ENCODE peak calls at places on chromosomes 5 and 9, in ten cellular contexts. F is mesenchymal stem cell, S is sigmoid colon, T is colonic mucosa, A is AG09309, H is foreskin fibroblast, Y is coronary artery, D is IMR-90, U is Panc1, O is vagina. I is an unnamed sample.

GRCh38 chr5:154461531-154461930 is 15.7 kb downstream of the SAP30L start:
- DNase-seq in F (peak; percentile 61), S (no peak), T (no peak), A (no peak), H (no peak), Y (no peak), D (peak; percentile 34), U (no peak), O (no peak), I (peak; percentile 41)

GRCh38 chr5:10192309-10192708 is 57.4 kb downstream of the ATPSCKMT start:
- DNase-seq in F (no peak), S (no peak), T (no peak), A (peak; percentile 20), H (peak; percentile 44), Y (no peak), D (peak; percentile 84), U (no peak), O (no peak), I (peak; percentile 23)

GRCh38 chr5:126777257-126777973 is 479 bp downstream of the LMNB1 start:
- DNase-seq in F (peak; percentile 80), S (peak; percentile 70), T (peak; percentile 50), A (no peak), H (peak; percentile 63), Y (no peak), D (peak; percentile 61), U (no peak), O (no peak), I (peak; percentile 22)

GRCh38 chr5:38926121-38926520 is 80.3 kb downstream of the OSMR start:
- DNase-seq in F (peak; percentile 69), S (no peak), T (no peak), A (no peak), H (peak; percentile 55), Y (no peak), D (peak; percentile 63), U (no peak), O (no peak), I (no peak)

GRCh38 chr5:96327728-96328127 is 105.3 kb downstream of the PCSK1 start:
- DNase-seq in F (no peak), S (no peak), T (no peak), A (no peak), H (peak; percentile 26), Y (no peak), D (peak; percentile 40), U (no peak), O (no peak), I (no peak)

GRCh38 chr5:176410486-176411180 is 5.7 kb downstream of the CLTB start:
- DNase-seq in F (no peak), S (no peak), T (no peak), A (no peak), H (no peak), Y (no peak), D (no peak), U (no peak), O (no peak), I (no peak)

GRCh38 chr5:122984425-122984824 is 52.1 kb downstream of the PPIC start:
- DNase-seq in F (no peak), S (no peak), T (no peak), A (no peak), H (no peak), Y (no peak), D (no peak), U (no peak), O (no peak), I (no peak)

GRCh38 chr5:146860213-146860891 is 18.2 kb downstream of the PPP2R2B start:
- DNase-seq in F (peak; percentile 4), S (no peak), T (no peak), A (peak; percentile 57), H (no peak), Y (no peak), D (no peak), U (no peak), O (no peak), I (no peak)

GRCh38 chr5:169020102-169020501 is 280.8 kb downstream of the SLIT3 start:
- DNase-seq in F (peak; percentile 8), S (no peak), T (no peak), A (no peak), H (no peak), Y (no peak), D (no peak), U (no peak), O (no peak), I (no peak)

GRCh38 chr5:10348258-10348657 is 5.2 kb upstream of the MARCHF6 start:
- DNase-seq in F (no peak), S (no peak), T (no peak), A (no peak), H (no peak), Y (no peak), D (no peak), U (no peak), O (no peak), I (no peak)

GRCh38 chr9:36407122-36407723 is 7.2 kb upstream of the RNF38 start:
- DNase-seq in F (peak; percentile 65), S (peak; percentile 70), T (peak; percentile 47), A (no peak), H (peak; percentile 33), Y (no peak), D (peak; percentile 65), U (peak; percentile 63), O (no peak), I (no peak)

GRCh38 chr5:16983022-16983639 is 47.0 kb upstream of the MYO10 start:
- DNase-seq in F (peak; percentile 55), S (no peak), T (no peak), A (no peak), H (no peak), Y (no peak), D (no peak), U (no peak), O (no peak), I (peak; percentile 41)

GRCh38 chr9:34623386-34624235 is 3.3 kb upstream of the DCTN3 start:
- DNase-seq in F (no peak), S (peak; percentile 71), T (no peak), A (no peak), H (no peak), Y (no peak), D (no peak), U (no peak), O (no peak), I (no peak)

GRCh38 chr5:172487671-172488070 is 33.3 kb upstream of the SH3PXD2B start:
- DNase-seq in F (no peak), S (no peak), T (no peak), A (no peak), H (no peak), Y (peak; percentile 3), D (no peak), U (no peak), O (no peak), I (no peak)

GRCh38 chr9:113598451-113598850 is 134.9 kb downstream of the RGS3 start:
- DNase-seq in F (peak; percentile 43), S (no peak), T (no peak), A (no peak), H (no peak), Y (no peak), D (no peak), U (no peak), O (no peak), I (no peak)
- H3K4me3 ChIP-seq in F (no peak overlapping the region), S (no peak overlapping the region), T (no peak overlapping the region), A (no peak overlapping the region), H (no peak overlapping the region), Y (no peak overlapping the region), D (no peak overlapping the region), U (no peak overlapping the region), O (no peak overlapping the region), I (no peak overlapping the region)

GRCh38 chr5:150593996-150594395 is 46.5 kb upstream of the SYNPO start:
- DNase-seq in F (no peak), S (no peak), T (no peak), A (no peak), H (no peak), Y (no peak), D (no peak), U (no peak), O (no peak), I (no peak)
- H3K4me3 ChIP-seq in F (no peak overlapping the region), S (no peak overlapping the region), T (no peak overlapping the region), A (no peak overlapping the region), H (no peak overlapping the region), Y (no peak overlapping the region), D (no peak overlapping the region), U (no peak overlapping the region), O (no peak overlapping the region), I (no peak overlapping the region)

GRCh38 chr5:115461093-115461492 is 83.5 kb downstream of the FEM1C start:
- DNase-seq in F (no peak), S (no peak), T (no peak), A (no peak), H (no peak), Y (no peak), D (no peak), U (no peak), O (no peak), I (no peak)
- H3K4me3 ChIP-seq in F (no peak overlapping the region), S (no peak overlapping the region), T (no peak overlapping the region), A (no peak overlapping the region), H (no peak overlapping the region), Y (no peak overlapping the region), D (no peak overlapping the region), U (no peak overlapping the region), O (no peak overlapping the region), I (no peak overlapping the region)

GRCh38 chr5:180373475-180374269 is 20.5 kb upstream of the GFPT2 start:
- DNase-seq in F (no peak), S (no peak), T (no peak), A (no peak), H (no peak), Y (no peak), D (no peak), U (no peak), O (no peak), I (no peak)
- H3K4me3 ChIP-seq in F (no peak overlapping the region), S (no peak overlapping the region), T (no peak overlapping the region), A (no peak overlapping the region), H (no peak overlapping the region), Y (no peak overlapping the region), D (no peak overlapping the region), U (no peak overlapping the region), O (no peak overlapping the region), I (no peak overlapping the region)

GRCh38 chr5:135557034-135557838 is 21.5 kb upstream of the NEUROG1 start:
- DNase-seq in F (no peak), S (peak; percentile 42), T (no peak), A (no peak), H (no peak), Y (no peak), D (no peak), U (no peak), O (no peak), I (no peak)

GRCh38 chr5:135555530-135555929 is 19.8 kb upstream of the NEUROG1 start:
- DNase-seq in F (no peak), S (no peak), T (no peak), A (no peak), H (no peak), Y (no peak), D (no peak), U (no peak), O (no peak), I (no peak)

GRCh38 chr5:135549413-135549812 is 13.6 kb upstream of the NEUROG1 start:
- DNase-seq in F (no peak), S (no peak), T (no peak), A (no peak), H (no peak), Y (no peak), D (no peak), U (no peak), O (no peak), I (no peak)

GRCh38 chr5:135551593-135552447 is 16.1 kb upstream of the NEUROG1 start:
- DNase-seq in F (peak; percentile 71), S (peak; percentile 76), T (peak; percentile 65), A (peak; percentile 33), H (peak; percentile 63), Y (no peak), D (peak; percentile 75), U (peak; percentile 43), O (no peak), I (peak; percentile 30)

GRCh38 chr5:135553688-135554462 is 18.1 kb upstream of the NEUROG1 start:
- DNase-seq in F (no peak), S (no peak), T (peak; percentile 60), A (no peak), H (no peak), Y (no peak), D (peak; percentile 7), U (no peak), O (no peak), I (no peak)
- H3K4me3 ChIP-seq in F (no peak overlapping the region), S (no peak overlapping the region), T (no peak overlapping the region), A (peak overlapping the region; percentile 26), H (peak overlapping the region; percentile 38), Y (no peak overlapping the region), D (peak overlapping the region; percentile 13), U (peak overlapping the region; percentile 40), O (no peak overlapping the region), I (no peak overlapping the region)

I was measured in skeletal muscle cell.